ENCODE peak calls at places on chromosomes 4 and X, in five cellular contexts. P is astrocyte of the spinal cord, C is choroid plexus epithelial cell, V is tibial nerve, I is left ventricle myocardium inferior. N is an unnamed sample.

GRCh38 chr4:186765673-186766546 is 42.3 kb upstream of the FAT1 start:
- DNase-seq in P (no peak), C (no peak), V (no peak), I (no peak), N (no peak)

GRCh38 chr4:15149842-15150592 is 147.7 kb downstream of the CPEB2 start:
- DNase-seq in P (peak; percentile 86), C (peak; percentile 83), V (peak; percentile 51), I (peak; percentile 86), N (no peak)

GRCh38 chrX:115233497-115234219 is at the start of gene LRCH2:
- DNase-seq in P (peak; percentile 46), C (peak; percentile 39), V (peak; percentile 9), I (peak; percentile 20), N (no peak)

GRCh38 chr4:17667653-17668201 is 53.3 kb downstream of the MED28 start:
- DNase-seq in P (no peak), C (no peak), V (no peak), I (no peak), N (no peak)

GRCh38 chr4:26723216-26723615 is 137.4 kb upstream of the STIM2 start:
- DNase-seq in P (no peak), C (no peak), V (no peak), I (no peak), N (no peak)

GRCh38 chr4:128287159-128287870 is at the start of gene PGRMC2:
- DNase-seq in P (peak; percentile 27), C (peak; percentile 63), V (no peak), I (no peak), N (no peak)

GRCh38 chrX:455199-455598 is 68.5 kb upstream of the PPP2R3B start:
- DNase-seq in P (no peak), C (no peak), V (no peak), I (no peak), N (no peak)

GRCh38 chr4:150381671-150382427 is 200.1 kb upstream of the MAB21L2 start:
- DNase-seq in P (no peak), C (peak; percentile 55), V (no peak), I (no peak), N (no peak)

GRCh38 chr4:140098481-140099132 is 55.4 kb downstream of the MAML3 start:
- DNase-seq in P (peak; percentile 86), C (peak; percentile 58), V (no peak), I (no peak), N (no peak)

GRCh38 chr4:41879552-41879951 is 55.7 kb upstream of the TMEM33 start:
- DNase-seq in P (no peak), C (no peak), V (no peak), I (no peak), N (no peak)

GRCh38 chrX:69987691-69988090 is 62.0 kb downstream of the AWAT2 start:
- DNase-seq in P (no peak), C (no peak), V (no peak), I (no peak), N (no peak)

GRCh38 chrX:63855896-63856295 is 70.9 kb upstream of the ARHGEF9 start:
- DNase-seq in P (peak; percentile 14), C (peak; percentile 10), V (no peak), I (no peak), N (no peak)

GRCh38 chr4:77586953-77587383 is 18.7 kb upstream of the CXCL13 start:
- DNase-seq in P (no peak), C (peak; percentile 24), V (no peak), I (no peak), N (no peak)

GRCh38 chr4:181261279-181261678 is 981.9 kb upstream of the TENM3 start:
- DNase-seq in P (peak; percentile 36), C (peak; percentile 34), V (no peak), I (no peak), N (no peak)

GRCh38 chr4:107210450-107211239 is 174.5 kb upstream of the DKK2 start:
- DNase-seq in P (peak; percentile 51), C (peak; percentile 24), V (no peak), I (no peak), N (no peak)

GRCh38 chr4:38711066-38711465 is 47.1 kb downstream of the KLF3 start:
- DNase-seq in P (no peak), C (no peak), V (no peak), I (no peak), N (no peak)

GRCh38 chr4:139700568-139700967 is 34.9 kb downstream of the MGST2 start:
- DNase-seq in P (no peak), C (no peak), V (no peak), I (no peak), N (no peak)

GRCh38 chr4:1293531-1293941 is 3.8 kb downstream of the MAEA start:
- DNase-seq in P (no peak), C (no peak), V (no peak), I (no peak), N (no peak)

GRCh38 chr4:49032440-49033161 is 46.5 kb downstream of the CWH43 start:
- DNase-seq in P (peak; percentile 9), C (peak; percentile 32), V (no peak), I (no peak), N (no peak)

GRCh38 chrX:101482296-101482695 is 3.0 kb upstream of the ARMCX4 start:
- DNase-seq in P (peak; percentile 32), C (peak; percentile 83), V (no peak), I (no peak), N (no peak)

GRCh38 chrX:149652232-149652981 is 20.8 kb upstream of the TMEM185A start:
- DNase-seq in P (no peak), C (no peak), V (no peak), I (no peak), N (no peak)

GRCh38 chr4:106986486-106986885 is 49.6 kb downstream of the DKK2 start:
- DNase-seq in P (peak; percentile 62), C (peak; percentile 18), V (no peak), I (no peak), N (no peak)

GRCh38 chrX:147978931-147979330 is 2.2 kb upstream of the FMR1NB start:
- DNase-seq in P (no peak), C (no peak), V (no peak), I (no peak), N (no peak)

GRCh38 chrX:26783512-26784225 is 567.7 kb downstream of the MAGEB5 start:
- DNase-seq in P (peak; percentile 20), C (peak; percentile 62), V (no peak), I (no peak), N (no peak)

GRCh38 chr4:34196375-34196774 is 2047.9 kb downstream of the ARAP2 start:
- DNase-seq in P (no peak), C (peak; percentile 29), V (no peak), I (no peak), N (no peak)

GRCh38 chr4:108512615-108513505 is 107.5 kb upstream of the RPL34 start:
- DNase-seq in P (peak; percentile 79), C (peak; percentile 86), V (peak; percentile 31), I (peak; percentile 14), N (peak; percentile 37)

GRCh38 chr4:140719022-140719421 is 37.2 kb downstream of the TBC1D9 start:
- DNase-seq in P (peak; percentile 56), C (peak; percentile 68), V (no peak), I (no peak), N (no peak)

GRCh38 chr4:80812145-80812544 is 218.4 kb upstream of the BMP3 start:
- DNase-seq in P (no peak), C (no peak), V (no peak), I (no peak), N (no peak)

GRCh38 chrX:22486326-22486725 is 213.6 kb downstream of the CBLL2 start:
- DNase-seq in P (no peak), C (peak; percentile 1), V (no peak), I (no peak), N (peak; percentile 9)

GRCh38 chr4:76226418-76226817 is 12.8 kb upstream of the SCARB2 start:
- DNase-seq in P (no peak), C (no peak), V (no peak), I (no peak), N (no peak)

GRCh38 chr4:2399631-2400190 is 18.7 kb downstream of the ZFYVE28 start:
- DNase-seq in P (no peak), C (no peak), V (no peak), I (no peak), N (no peak)

GRCh38 chr4:156820931-156821330 is 150.7 kb downstream of the PDGFC start:
- DNase-seq in P (no peak), C (peak; percentile 68), V (no peak), I (no peak), N (no peak)

GRCh38 chr4:183376381-183376780 is 54.2 kb upstream of the CLDN24 start:
- DNase-seq in P (no peak), C (no peak), V (no peak), I (no peak), N (no peak)

DNA sequence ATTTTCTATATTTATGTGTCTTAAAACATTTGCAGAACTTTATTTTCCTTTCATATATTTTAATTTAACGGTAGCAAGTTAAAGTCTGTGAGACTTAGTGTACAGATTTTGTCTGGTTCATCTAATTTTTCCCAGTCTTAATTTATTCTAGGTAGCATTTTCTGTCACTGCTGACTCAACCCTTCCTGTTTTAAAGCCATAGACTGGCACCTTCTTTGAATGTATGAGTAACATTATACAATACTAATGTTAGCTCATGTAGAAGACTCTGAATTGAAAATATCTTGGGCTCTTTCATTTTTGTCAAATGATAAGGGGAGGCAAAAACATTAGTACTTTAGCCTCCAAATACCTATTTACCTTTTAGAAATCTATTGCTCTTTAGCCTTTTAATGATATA is 43.6 kb downstream of the BLTP1 start:
- DNase-seq in P (no peak), C (no peak), V (no peak), I (no peak), N (no peak)
- TF ChIP-seq CTCF in P (no peak), C (no peak), V (no peak), I (no peak), N (no peak)

DNA sequence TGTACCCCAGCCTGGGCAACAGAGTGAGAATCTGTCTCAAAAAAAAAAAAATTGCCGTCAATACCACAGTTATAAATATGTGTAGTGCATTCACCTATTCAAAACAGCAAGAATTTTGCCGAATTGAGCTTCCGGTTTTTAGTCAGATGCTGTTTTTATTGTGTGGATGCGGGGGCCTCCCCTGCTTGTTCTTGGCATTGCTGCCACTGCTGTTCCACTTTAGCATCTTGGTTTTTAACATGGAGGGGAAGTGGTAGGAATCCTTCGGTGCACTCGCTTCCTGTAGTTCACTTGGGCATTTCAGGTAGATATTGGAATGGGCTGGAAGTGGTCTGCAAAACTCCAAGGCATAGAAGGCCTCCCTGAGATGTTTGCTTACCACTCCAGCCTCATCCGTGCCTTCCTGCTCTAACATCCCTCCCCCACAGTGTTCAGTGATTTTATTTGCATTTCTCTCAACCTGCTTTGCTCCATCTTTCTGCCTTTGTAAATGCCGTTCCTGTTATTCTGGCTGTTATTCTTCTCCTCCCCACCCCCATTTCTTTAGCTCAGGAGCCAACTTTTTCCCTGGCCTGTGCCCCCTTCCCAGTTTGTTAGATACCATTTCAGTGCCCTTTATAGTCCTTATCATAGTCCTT is 25.5 kb downstream of the MOB1B start:
- DNase-seq in P (no peak), C (no peak), V (no peak), I (no peak), N (no peak)
- TF ChIP-seq CTCF in P (no peak), C (no peak), V (no peak), I (no peak), N (no peak)

GRCh38 chrX:9133426-9133825 is 99.5 kb upstream of the FAM9B start:
- DNase-seq in P (peak; percentile 50), C (peak; percentile 52), V (no peak), I (no peak), N (no peak)
- TF ChIP-seq CTCF in P (no peak), C (no peak), V (no peak), I (no peak), N (no peak)

GRCh38 chr4:151408380-151408629 is 671 bp upstream of the FHIP1A start:
- DNase-seq in P (no peak), C (no peak), V (no peak), I (no peak), N (no peak)
- TF ChIP-seq CTCF in P (no peak), C (no peak), V (no peak), I (no peak), N (no peak)

GRCh38 chr4:155208258-155209054 is at the start of gene NPY2R:
- DNase-seq in P (no peak), C (no peak), V (no peak), I (no peak), N (no peak)
- TF ChIP-seq CTCF in P (peak; percentile 11), C (no peak), V (no peak), I (no peak), N (peak; percentile 40)